ENCODE peak calls at places on chromosomes 11 and 22, in five cellular contexts. R, L, C, V and Z are unnamed samples. For H3K4me1, the result is how much of the 10 kb centered on the place peaks cover.

GRCh38 chr22:18966748-18967147 is 30.7 kb upstream of the PRODH start:
- DNase-seq in R (no peak), C (no peak), L (peak), V (no peak), Z (no peak)

GRCh38 chr11:66347425-66348276 is at the start of gene B4GAT1:
- DNase-seq in V (peak), R (peak), C (peak), L (peak), Z (peak)

GRCh38 chr11:112558691-112559090 is 298.0 kb upstream of the PLET1 start:
- DNase-seq in R (no peak), L (no peak), C (no peak), V (no peak), Z (no peak)

GRCh38 chr11:74577624-74578396 is 14.6 kb upstream of the POLD3 start:
- DNase-seq in R (no peak), L (no peak), C (no peak), V (no peak), Z (no peak)

GRCh38 chr22:20438678-20439492 is 1.3 kb upstream of the SCARF2 start:
- DNase-seq in C (peak), R (no peak), L (peak), V (no peak), Z (no peak)

GRCh38 chr11:67303989-67304411 is 670 bp downstream of the SSH3 start:
- DNase-seq in V (peak), L (peak), C (no peak), R (no peak), Z (no peak)

GRCh38 chr11:111977141-111978027 is 40.2 kb downstream of the DIXDC1 start:
- DNase-seq in V (peak), R (no peak), L (peak), C (peak), Z (peak)

GRCh38 chr11:128694618-128695481 is 978 bp downstream of the FLI1 start:
- DNase-seq in V (no peak), L (peak), C (peak), R (peak), Z (no peak)

GRCh38 chr11:7512525-7513209 is 1.1 kb upstream of the PPFIBP2 start:
- DNase-seq in C (peak), L (peak), R (peak), V (peak), Z (peak)

GRCh38 chr11:13073119-13073981 is 64.2 kb downstream of the RASSF10 start:
- DNase-seq in L (no peak), R (no peak), C (no peak), V (no peak), Z (no peak)

GRCh38 chr11:26862801-26863200 is 131.1 kb upstream of the FIBIN start:
- DNase-seq in C (no peak), R (no peak), L (no peak), V (no peak), Z (no peak)

GRCh38 chr11:72585762-72586590 is 88.2 kb downstream of the PDE2A start:
- DNase-seq in C (peak), V (peak), R (peak), L (peak), Z (peak)

GRCh38 chr11:11584446-11584810 is 37.4 kb downstream of the GALNT18 start:
- DNase-seq in C (no peak), R (no peak), L (no peak), V (no peak), Z (no peak)

GRCh38 chr11:104661481-104661880 is 236.8 kb downstream of the CASP12 start:
- DNase-seq in R (no peak), C (no peak), V (no peak), L (no peak), Z (no peak)

GRCh38 chr11:2549080-2549479 is 104.3 kb downstream of the KCNQ1 start:
- DNase-seq in R (no peak), C (no peak), L (peak), V (no peak), Z (no peak)

GRCh38 chr11:15493066-15493465 is 378.3 kb downstream of the INSC start:
- DNase-seq in R (no peak), L (no peak), C (no peak), V (no peak), Z (no peak)

GRCh38 chr11:128302425-128303186 is 284.8 kb downstream of the ETS1 start:
- DNase-seq in L (no peak), V (no peak), R (peak), C (no peak), Z (no peak)

GRCh38 chr11:68214173-68215086 is 1.3 kb upstream of the KMT5B start:
- DNase-seq in R (no peak), V (no peak), C (peak), L (peak), Z (peak)

GRCh38 chr22:45585437-45585755 is 82.7 kb downstream of the FBLN1 start:
- DNase-seq in V (no peak), L (peak), C (no peak), R (no peak), Z (no peak)

GRCh38 chr11:125945797-125946520 is at the start of gene VSIG10L2:
- DNase-seq in R (no peak), L (no peak), C (no peak), V (no peak), Z (no peak)

GRCh38 chr11:75839851-75840250 is 24.8 kb downstream of the UVRAG start:
- DNase-seq in C (no peak), R (no peak), L (no peak), V (no peak), Z (no peak)

GRCh38 chr11:66324626-66325025 is 7.8 kb upstream of the CD248 start:
- DNase-seq in V (peak), C (no peak), R (no peak), L (no peak), Z (no peak)

GRCh38 chr11:111585371-111585770 is 16.9 kb upstream of the SIK2 start:
- DNase-seq in V (no peak), L (no peak), C (peak), R (no peak), Z (no peak)

GRCh38 chr11:77287615-77288273 is 13.7 kb downstream of the GDPD4 start:
- DNase-seq in C (no peak), V (no peak), R (no peak), L (no peak), Z (no peak)

GRCh38 chr11:41579546-41579945 is 120.1 kb upstream of the LRRC4C start:
- DNase-seq in L (no peak), C (no peak), R (no peak), V (no peak), Z (no peak)

GRCh38 chr11:133639408-133639807 is 107.1 kb upstream of the OPCML start:
- DNase-seq in L (no peak), R (no peak), C (no peak), V (no peak), Z (no peak)

GRCh38 chr11:134639586-134640330 is 227.7 kb upstream of the B3GAT1 start:
- DNase-seq in C (no peak), L (no peak), R (no peak), V (no peak), Z (no peak)

GRCh38 chr11:44785856-44786606 is 59.3 kb downstream of the TSPAN18 start:
- DNase-seq in R (peak), V (no peak), L (no peak), C (no peak), Z (no peak)

GRCh38 chr11:128171496-128171895 is 415.9 kb downstream of the ETS1 start:
- DNase-seq in L (no peak), C (no peak), R (no peak), V (no peak), Z (no peak)

GRCh38 chr11:61152816-61153592 is 8.2 kb downstream of the VPS37C start:
- DNase-seq in R (no peak), C (no peak), V (no peak), L (no peak), Z (no peak)

GRCh38 chr22:33898121-33898520 is 22.2 kb downstream of the LARGE1 start:
- DNase-seq in V (no peak), L (no peak), R (no peak), C (no peak), Z (no peak)

GRCh38 chr11:66912361-66912760 is 45.8 kb downstream of the PC start:
- DNase-seq in C (no peak), R (no peak), V (no peak), L (peak), Z (no peak)

GRCh38 chr11:85941380-85941973 is 86.3 kb downstream of the CCDC83 start:
- DNase-seq in R (peak), C (no peak), V (peak), L (no peak), Z (peak)

GRCh38 chr11:35997908-35998307 is 54.0 kb downstream of the LDLRAD3 start:
- DNase-seq in R (no peak), V (no peak), C (no peak), L (no peak), Z (no peak)

GRCh38 chr11:119505861-119506260 is 82.9 kb upstream of the THY1 start:
- DNase-seq in L (no peak), V (peak), R (no peak), C (no peak), Z (no peak)

GRCh38 chr11:88431675-88432341 is 94.3 kb upstream of the CTSC start:
- DNase-seq in R (no peak), V (no peak), C (no peak), L (no peak), Z (no peak)

GRCh38 chr22:47006433-47006832 is 244.0 kb downstream of the TBC1D22A start:
- DNase-seq in R (no peak), C (no peak), V (no peak), L (no peak), Z (no peak)

GRCh38 chr11:1305063-1305495 is 4.4 kb downstream of the TOLLIP start:
- DNase-seq in L (no peak), R (no peak), V (no peak), C (no peak), Z (no peak)

GRCh38 chr11:1302461-1303073 is 6.9 kb downstream of the TOLLIP start:
- DNase-seq in L (peak), V (no peak), R (no peak), C (no peak), Z (peak)

GRCh38 chr11:1304376-1304775 is 5.1 kb downstream of the TOLLIP start:
- DNase-seq in C (no peak), R (no peak), V (no peak), L (peak), Z (peak)

GRCh38 chr11:1303196-1303821 is 6.1 kb downstream of the TOLLIP start:
- DNase-seq in L (peak), C (no peak), R (no peak), V (no peak), Z (no peak)

GRCh38 chr11:1303973-1304372 is 5.5 kb downstream of the TOLLIP start:
- DNase-seq in C (no peak), L (no peak), V (peak), R (no peak), Z (peak)
- H3K27ac ChIP-seq in C (no peak), L (peak), V (no peak), R (no peak), Z (peak)

DNA sequence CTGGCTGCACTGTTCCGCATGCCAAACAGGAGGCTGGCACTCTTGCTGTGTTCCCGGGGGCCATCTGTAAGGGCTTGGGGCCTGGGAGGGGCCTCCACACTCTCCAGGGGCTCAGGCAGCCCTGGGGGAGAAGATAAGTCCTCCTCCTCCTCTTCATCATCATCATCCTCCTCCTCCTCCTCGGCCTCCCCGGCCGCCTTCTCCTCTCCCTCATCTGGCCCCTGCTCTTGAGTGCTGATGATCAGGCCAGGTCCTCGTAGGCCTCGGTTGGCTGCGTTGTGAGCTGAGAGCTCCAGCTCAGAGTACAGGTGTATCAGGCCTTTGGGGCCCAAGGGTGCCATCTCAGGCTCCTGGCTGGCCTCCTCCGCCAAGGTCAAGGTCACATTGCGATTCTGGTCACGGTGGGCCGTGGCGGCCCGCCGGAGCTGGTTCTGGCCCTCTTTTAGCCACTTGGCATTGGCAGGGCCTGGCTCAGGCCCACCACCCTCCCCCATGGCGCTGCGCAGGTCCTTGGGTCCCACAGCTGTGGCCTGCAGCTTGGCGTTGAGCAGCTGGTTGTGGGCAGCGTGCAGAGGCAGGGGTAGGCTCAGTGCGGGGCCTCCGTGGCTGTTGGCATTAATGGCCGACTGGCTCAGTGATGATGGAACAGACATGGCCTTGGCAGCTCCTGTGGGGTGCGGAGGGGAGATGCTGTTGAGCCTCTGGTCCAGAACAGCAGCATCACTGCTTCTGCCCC is 8.0 kb downstream of the APBB1 start:
- DNase-seq in R (no peak), L (no peak), C (no peak), V (no peak), Z (no peak)
- H3K4me1 ChIP-seq in R (under half), L (under half), C (under half), V (under half), Z (under half)

DNA sequence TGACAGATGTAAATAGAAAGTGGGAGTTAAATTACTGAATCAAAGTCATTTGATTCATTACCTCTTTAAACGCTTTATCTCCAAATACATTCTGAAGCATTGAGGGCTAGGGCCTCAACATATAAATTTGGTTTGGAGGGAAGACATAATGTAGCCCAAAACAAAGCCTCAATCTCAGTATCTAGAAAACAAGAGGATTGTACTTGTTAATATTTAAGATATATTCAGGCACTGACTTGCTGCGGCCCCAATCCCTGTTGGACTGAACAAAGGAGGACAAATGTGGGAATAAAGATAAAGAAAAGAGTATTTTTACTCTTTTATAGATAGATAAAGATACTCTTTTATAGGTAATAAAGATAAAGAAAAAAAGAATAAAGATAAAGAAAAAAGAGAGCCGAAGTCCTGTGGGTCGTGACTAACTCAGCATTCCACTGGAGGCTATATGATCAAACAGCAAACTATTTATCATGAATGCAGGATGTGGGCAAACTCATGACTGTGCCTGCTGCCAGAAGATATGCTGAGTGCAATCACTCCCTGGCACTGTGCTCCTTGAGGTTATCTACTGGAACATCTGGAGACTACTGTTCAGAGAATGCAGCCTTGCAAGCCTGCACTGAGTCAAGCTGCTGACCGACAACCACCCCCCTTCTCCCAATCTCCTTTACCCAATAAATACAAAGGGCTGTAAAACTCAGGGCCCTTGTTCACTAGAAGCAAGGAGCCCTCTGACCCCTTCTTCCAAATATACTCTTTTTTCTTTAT is 6.9 kb downstream of the OR10V1 start:
- DNase-seq in L (no peak), C (no peak), V (no peak), R (no peak), Z (no peak)
- H3K27ac ChIP-seq in L (no peak), C (no peak), V (no peak), R (no peak), Z (no peak)

DNA sequence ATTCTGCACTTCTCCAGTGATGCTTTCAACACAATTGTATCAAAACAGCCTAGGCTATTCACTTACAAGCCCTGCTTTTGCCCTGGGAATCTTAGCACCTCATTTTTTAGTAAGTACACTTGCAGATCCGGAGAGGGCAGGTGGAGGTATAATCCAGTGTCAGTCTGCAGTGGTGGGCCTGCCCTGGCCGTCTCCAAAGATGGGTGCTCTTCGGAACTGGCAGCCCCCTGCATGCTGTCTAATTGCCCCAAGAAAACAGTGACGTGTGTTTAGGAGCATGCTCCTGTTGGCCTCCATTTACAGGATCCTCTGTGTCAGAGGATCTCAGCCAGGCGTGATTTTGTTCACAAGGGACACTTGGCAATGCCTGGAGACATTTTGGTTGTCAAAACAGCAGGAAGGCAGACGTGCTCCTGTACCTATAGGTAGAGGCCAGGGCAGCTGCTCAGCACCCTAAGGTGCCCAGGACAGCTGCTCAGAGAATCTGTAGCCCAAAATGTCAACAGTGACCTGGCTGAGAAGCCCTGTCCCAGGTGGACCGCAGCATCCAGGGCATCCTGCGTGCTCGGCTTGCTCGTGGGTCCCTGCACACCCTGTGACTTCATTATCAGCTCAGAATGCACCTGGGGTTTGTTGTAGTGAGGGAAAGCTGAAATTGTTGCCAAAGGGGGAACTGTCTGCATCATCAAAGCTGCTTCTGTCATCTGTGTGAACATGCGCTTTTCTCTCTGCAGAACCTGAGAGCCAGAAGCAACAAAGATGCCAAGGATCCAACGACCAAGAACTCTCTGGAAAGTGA is 90.7 kb downstream of the BCR start:
- DNase-seq in R (peak), V (no peak), C (no peak), L (no peak), Z (no peak)
- H3K4me1 ChIP-seq in R (half or more), V (under half), C (under half), L (under half), Z (under half)

GRCh38 chr22:38984224-38984623 is 2.1 kb downstream of the APOBEC3B start:
- DNase-seq in R (peak), V (no peak), L (no peak), C (no peak), Z (no peak)

GRCh38 chr22:38981659-38982007 is 514 bp upstream of the APOBEC3B start:
- DNase-seq in C (no peak), L (peak), R (no peak), V (no peak), Z (no peak)

GRCh38 chr22:38986629-38987028 is 4.5 kb downstream of the APOBEC3B start:
- DNase-seq in L (peak), V (no peak), R (no peak), C (no peak), Z (no peak)

GRCh38 chr22:38981005-38981658 is 1.0 kb upstream of the APOBEC3B start:
- DNase-seq in C (no peak), R (peak), V (peak), L (peak), Z (peak)

GRCh38 chr22:38982008-38982927 is at the start of gene APOBEC3B:
- DNase-seq in L (peak), C (peak), V (peak), R (peak), Z (peak)
- H3K27ac ChIP-seq in L (peak), C (no peak), V (no peak), R (no peak), Z (peak)

GRCh38 chr11:82889133-82890001 is 10.9 kb downstream of the PRCP start:
- DNase-seq in L (no peak), C (peak), R (peak), V (no peak), Z (no peak)
- H3K4me1 ChIP-seq in L (under half), C (under half), R (under half), V (under half), Z (under half)

DNA sequence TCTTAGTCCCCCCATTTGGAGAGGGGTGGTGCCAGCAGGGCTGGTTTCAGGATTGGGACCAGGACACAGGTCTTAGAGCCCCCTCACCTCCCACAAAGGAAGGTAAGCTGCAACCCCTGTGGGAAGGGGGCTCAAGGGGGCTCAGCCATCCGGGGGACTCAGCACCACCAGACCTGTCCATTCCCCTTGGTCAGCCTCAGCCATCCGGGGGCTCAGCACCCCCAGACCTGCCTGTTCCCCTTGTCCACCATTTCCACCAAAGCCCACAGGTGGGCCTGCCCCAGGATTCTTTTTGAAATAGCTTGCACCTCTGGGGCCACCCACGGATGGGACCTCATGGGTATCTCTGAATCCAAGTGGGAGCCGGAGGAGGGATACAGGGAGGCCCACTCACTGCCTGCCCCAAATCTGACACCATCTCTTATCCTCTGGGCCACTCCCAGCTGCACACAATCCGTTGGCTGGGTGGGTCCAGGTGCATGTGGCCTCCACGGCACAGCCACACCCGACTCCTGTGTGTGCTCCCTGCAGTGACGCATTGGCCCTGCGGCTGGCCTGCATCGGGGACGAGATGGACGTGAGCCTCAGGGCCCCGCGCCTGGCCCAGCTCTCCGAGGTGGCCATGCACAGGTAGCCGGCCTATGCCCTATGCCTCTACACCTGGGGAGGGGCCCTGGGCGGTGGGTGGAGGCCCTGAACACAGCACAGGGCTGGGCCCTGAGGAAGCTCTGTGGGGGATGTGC is 15.9 kb downstream of the MCAT start:
- DNase-seq in L (no peak), C (no peak), V (no peak), R (no peak), Z (no peak)
- H3K27ac ChIP-seq in L (no peak), C (no peak), V (no peak), R (peak), Z (no peak)